ENCODE peak calls at places on chromosomes 13 and 19, in six cellular contexts. One of them, this sample, is unnamed.

GRCh38 chr19:47322048-47322447 is 9.9 kb upstream of the C5AR2 start:
- DNase-seq in ELR: no peak
- DNase-seq in left colon: no peak
- DNase-seq in ascending aorta: no peak
- DNase-seq in NCI-H524: no peak
- DNase-seq in activated gamma-delta T cell: no peak
- DNase-seq in this sample: no peak

GRCh38 chr19:53047379-53047778 is 2.8 kb downstream of the ERVV-2 start:
- DNase-seq in ascending aorta: no peak
- DNase-seq in activated gamma-delta T cell: no peak
- DNase-seq in left colon: no peak
- DNase-seq in NCI-H524: no peak
- DNase-seq in ELR: no peak
- DNase-seq in this sample: no peak

GRCh38 chr19:367561-367960 is 23.0 kb upstream of the MIER2 start:
- DNase-seq in ELR: no peak
- DNase-seq in activated gamma-delta T cell: no peak
- DNase-seq in left colon: no peak
- DNase-seq in NCI-H524: no peak
- DNase-seq in ascending aorta: peak; percentile 28
- DNase-seq in this sample: no peak

GRCh38 chr19:39843919-39844793 is 2.0 kb downstream of the FBL start:
- DNase-seq in activated gamma-delta T cell: no peak
- DNase-seq in left colon: no peak
- DNase-seq in NCI-H524: peak; percentile 65
- DNase-seq in ELR: peak; percentile 68
- DNase-seq in ascending aorta: no peak
- DNase-seq in this sample: no peak

GRCh38 chr13:20363162-20363561 is 131.0 kb upstream of the GJB6 start:
- DNase-seq in NCI-H524: no peak
- DNase-seq in ascending aorta: no peak
- DNase-seq in left colon: no peak
- DNase-seq in ELR: no peak
- DNase-seq in activated gamma-delta T cell: no peak
- DNase-seq in this sample: no peak

GRCh38 chr19:18905520-18906236 is 9.7 kb upstream of the CERS1 start:
- DNase-seq in ascending aorta: no peak
- DNase-seq in left colon: no peak
- DNase-seq in ELR: no peak
- DNase-seq in activated gamma-delta T cell: no peak
- DNase-seq in NCI-H524: no peak
- DNase-seq in this sample: no peak

GRCh38 chr19:13834308-13834790 is 39.1 kb downstream of the ZSWIM4 start:
- DNase-seq in ELR: peak; percentile 92
- DNase-seq in activated gamma-delta T cell: no peak
- DNase-seq in ascending aorta: peak; percentile 68
- DNase-seq in NCI-H524: no peak
- DNase-seq in left colon: no peak
- DNase-seq in this sample: no peak

GRCh38 chr19:45496349-45496953 is 396 bp downstream of the RTN2 start:
- DNase-seq in left colon: peak; percentile 63
- DNase-seq in activated gamma-delta T cell: peak; percentile 33
- DNase-seq in NCI-H524: peak; percentile 40
- DNase-seq in ascending aorta: no peak
- DNase-seq in ELR: no peak
- DNase-seq in this sample: peak; percentile 61

GRCh38 chr19:32779082-32779481 is 59.5 kb downstream of the TDRD12 start:
- DNase-seq in ELR: no peak
- DNase-seq in ascending aorta: no peak
- DNase-seq in NCI-H524: no peak
- DNase-seq in activated gamma-delta T cell: no peak
- DNase-seq in left colon: no peak
- DNase-seq in this sample: no peak

GRCh38 chr19:45051929-45052579 is 13.2 kb downstream of the CLASRP start:
- DNase-seq in NCI-H524: no peak
- DNase-seq in activated gamma-delta T cell: no peak
- DNase-seq in ascending aorta: no peak
- DNase-seq in ELR: no peak
- DNase-seq in left colon: peak; percentile 58
- DNase-seq in this sample: no peak

GRCh38 chr13:41327994-41328778 is 17.1 kb downstream of the NAA16 start:
- DNase-seq in NCI-H524: no peak
- DNase-seq in activated gamma-delta T cell: no peak
- DNase-seq in left colon: no peak
- DNase-seq in ELR: no peak
- DNase-seq in ascending aorta: no peak
- DNase-seq in this sample: no peak

This sample was measured in activated naive CD8-positive, alpha-beta T cell treated with anti-CD3 and anti-CD28 coated beads for 36 hours.